ENCODE peak calls at places on chromosome 7, in ten cellular contexts. L is CD8-positive, alpha-beta T cell; S is fibroblast of lung; Q is thoracic aorta; A is Panc1; O is uterus; R is endodermal cell; M is HCT116; H is tibial nerve; X is adrenal gland. V is an unnamed sample.

GRCh38 chr7:118152149-118152548 is 31.8 kb upstream of the LSM8 start:
- DNase-seq in Q (no peak), S (peak; percentile 24), H (no peak), R (no peak), X (no peak), L (no peak), O (no peak), M (no peak), A (no peak), V (no peak)

GRCh38 chr7:142668495-142668894 is 80.8 kb upstream of the PRSS1 start:
- DNase-seq in X (no peak), Q (no peak), O (no peak), L (no peak), R (no peak), M (no peak), H (no peak), A (no peak), S (no peak), V (no peak)

GRCh38 chr7:47571355-47572100 is 10.4 kb downstream of the TNS3 start:
- DNase-seq in A (no peak), S (peak; percentile 97), L (no peak), O (peak; percentile 71), H (peak; percentile 28), Q (peak; percentile 63), M (no peak), X (peak; percentile 98), R (peak; percentile 55), V (no peak)

GRCh38 chr7:122884186-122884585 is 2.1 kb downstream of the CADPS2 start:
- DNase-seq in L (no peak), R (no peak), H (no peak), A (no peak), Q (no peak), M (no peak), O (no peak), S (no peak), X (no peak), V (no peak)

GRCh38 chr7:156753630-156754029 is 113.1 kb downstream of the RNF32 start:
- DNase-seq in X (no peak), O (no peak), S (no peak), L (no peak), Q (no peak), H (no peak), R (peak; percentile 74), M (no peak), A (no peak), V (no peak)

GRCh38 chr7:111438369-111439289 is 123.7 kb downstream of the IMMP2L start:
- DNase-seq in A (no peak), O (no peak), H (no peak), M (no peak), S (peak; percentile 81), X (no peak), L (no peak), Q (no peak), R (no peak), V (no peak)

GRCh38 chr7:29243777-29244655 is 49.4 kb downstream of the CHN2 start:
- DNase-seq in S (no peak), L (peak; percentile 16), X (no peak), O (no peak), Q (no peak), R (peak; percentile 87), M (peak; percentile 29), A (no peak), H (no peak), V (no peak)

GRCh38 chr7:159118220-159118595 is 26.5 kb downstream of the VIPR2 start:
- DNase-seq in A (no peak), Q (no peak), S (no peak), O (no peak), X (no peak), H (no peak), M (no peak), L (no peak), R (no peak), V (no peak)

GRCh38 chr7:71144963-71145362 is 13.0 kb downstream of the GALNT17 start:
- DNase-seq in M (no peak), X (no peak), O (no peak), S (peak; percentile 29), R (no peak), Q (no peak), L (no peak), H (no peak), A (no peak), V (no peak)

GRCh38 chr7:74525881-74526280 is 72.2 kb downstream of the GTF2IRD1 start:
- DNase-seq in S (no peak), A (no peak), H (no peak), R (peak; percentile 93), O (no peak), M (no peak), Q (no peak), X (no peak), L (no peak), V (no peak)

GRCh38 chr7:70384891-70385290 is 747.1 kb upstream of the GALNT17 start:
- DNase-seq in A (no peak), Q (no peak), M (no peak), L (no peak), S (peak; percentile 94), R (no peak), H (no peak), X (no peak), O (no peak), V (no peak)

GRCh38 chr7:7352845-7353244 is 170.5 kb downstream of the C1GALT1 start:
- DNase-seq in M (no peak), O (no peak), S (no peak), A (no peak), L (no peak), R (peak; percentile 67), H (no peak), Q (no peak), X (no peak), V (no peak)

GRCh38 chr7:15214981-15215380 is 312.4 kb upstream of the DGKB start:
- DNase-seq in R (no peak), S (no peak), H (no peak), L (no peak), X (no peak), O (no peak), Q (no peak), M (no peak), A (no peak), V (no peak)

DNA sequence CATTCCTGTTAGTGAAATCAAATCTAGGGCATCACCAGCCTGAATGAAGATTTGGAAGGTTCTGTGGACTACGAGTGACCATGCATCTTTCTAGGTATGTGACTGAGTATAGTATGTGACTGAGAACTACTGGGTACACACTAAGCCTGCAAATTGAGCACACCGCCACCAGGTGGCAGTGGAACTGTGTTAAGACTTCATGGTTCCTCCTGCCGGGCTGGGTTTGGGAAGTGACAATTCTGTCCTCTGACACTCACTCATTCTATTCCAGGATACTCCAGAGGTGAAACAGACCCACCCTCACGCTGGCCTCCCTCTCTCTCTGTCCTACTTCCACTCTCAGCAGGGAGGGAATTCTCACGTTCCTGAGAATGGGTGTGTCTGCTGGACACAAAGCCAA is 84.0 kb upstream of the TMEM248 start:
- DNase-seq in R (peak; percentile 88), A (no peak), Q (no peak), H (no peak), M (peak; percentile 26), O (no peak), S (no peak), X (no peak), L (no peak), V (no peak)
- TF ChIP-seq CTCF in R (peak; percentile 92), A (no peak), Q (no peak), H (no peak), M (no peak), O (no peak), S (peak; percentile 10), X (no peak), L (no peak), V (no peak)

GRCh38 chr7:109635374-109635773 is 1065.7 kb downstream of the DNAJB9 start:
- DNase-seq in X (no peak), R (no peak), M (no peak), H (no peak), A (no peak), O (no peak), L (no peak), Q (no peak), S (no peak), V (no peak)
- H3K27ac ChIP-seq in X (no peak overlapping the region), R (no peak overlapping the region), M (no peak overlapping the region), H (no peak overlapping the region), A (no peak overlapping the region), O (no peak overlapping the region), L (no peak overlapping the region), Q (no peak overlapping the region), S (no peak overlapping the region), V (no peak overlapping the region)

GRCh38 chr7:26191974-26192479 is 8.5 kb downstream of the HNRNPA2B1 start:
- DNase-seq in Q (no peak), O (no peak), S (no peak), X (no peak), M (no peak), R (no peak), A (no peak), L (no peak), H (no peak), V (no peak)
- H3K4me1 ChIP-seq in Q (peaks cover 53% of the 10 kb centered on the region), O (peaks cover 23% of the 10 kb centered on the region), S (peaks cover 5% of the 10 kb centered on the region), X (peaks cover 26% of the 10 kb centered on the region), M (no peaks in the 10 kb centered on the region), R (peaks cover 5% of the 10 kb centered on the region), A (peaks cover 99% of the 10 kb centered on the region), L (peaks cover 77% of the 10 kb centered on the region), H (peaks cover 69% of the 10 kb centered on the region), V (peaks cover 53% of the 10 kb centered on the region)

GRCh38 chr7:150962743-150963399 is 15.2 kb downstream of the KCNH2 start:
- DNase-seq in S (no peak), Q (no peak), X (peak; percentile 81), A (no peak), H (no peak), O (peak; percentile 64), R (peak; percentile 90), L (peak; percentile 68), M (no peak), V (no peak)

GRCh38 chr7:150965273-150965830 is 12.8 kb downstream of the KCNH2 start:
- DNase-seq in S (no peak), O (no peak), H (no peak), A (no peak), M (no peak), R (no peak), Q (no peak), L (no peak), X (no peak), V (no peak)

GRCh38 chr7:150963707-150964559 is 14.2 kb downstream of the KCNH2 start:
- DNase-seq in M (no peak), H (no peak), S (no peak), L (no peak), Q (no peak), R (no peak), X (no peak), A (no peak), O (no peak), V (no peak)

GRCh38 chr7:150966002-150966401 is 12.1 kb downstream of the KCNH2 start:
- DNase-seq in A (no peak), R (peak; percentile 82), H (no peak), L (no peak), M (no peak), X (no peak), O (no peak), S (no peak), Q (no peak), V (no peak)

DNA sequence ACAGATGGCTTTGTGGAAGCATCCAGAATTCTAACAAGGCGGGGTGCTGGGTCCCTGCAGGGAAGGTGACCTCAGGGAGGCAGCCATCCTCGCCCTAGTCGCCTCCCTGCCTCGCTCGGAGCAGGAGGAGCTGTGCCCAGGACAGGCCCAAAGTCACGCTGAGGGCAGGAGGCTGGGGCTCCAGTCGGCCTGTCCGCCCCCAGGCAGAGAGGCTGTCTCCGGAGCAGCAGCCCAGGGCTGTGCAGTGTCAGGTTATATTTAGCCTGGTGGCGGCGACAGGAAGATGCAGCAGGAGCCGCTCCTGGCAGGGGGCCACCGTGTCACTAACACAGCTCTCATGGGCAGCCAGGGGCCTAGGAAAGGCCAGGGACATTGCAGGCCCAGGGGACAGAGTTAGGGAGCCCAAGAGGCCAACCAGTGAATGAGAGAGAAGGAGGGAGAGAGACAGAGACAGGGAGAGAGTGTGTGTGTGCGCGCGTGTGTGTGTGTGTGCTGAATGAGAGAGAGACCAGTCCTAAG is 13.5 kb downstream of the KCNH2 start:
- DNase-seq in Q (no peak), A (no peak), M (no peak), O (no peak), R (peak; percentile 82), X (peak; percentile 94), S (no peak), H (no peak), L (no peak), V (no peak)
- TF ChIP-seq CTCF in Q (no peak), A (no peak), M (peak; percentile 25), O (no peak), R (peak; percentile 47), X (no peak), S (no peak), H (no peak), L (no peak), V (no peak)

V was measured in vagina.